ENCODE peak calls at places on chromosomes 6 and 20, in eight cellular contexts. R, K, B, G, D, T, Z and L are unnamed samples.

GRCh38 chr6:157885211-157885788 is 62.3 kb downstream of the SNX9 start:
- DNase-seq in B (no peak), D (no peak), T (no peak), K (peak; percentile 31), G (peak; percentile 77), Z (peak; percentile 28), R (no peak), L (no peak)

GRCh38 chr6:115910147-115910546 is 150.5 kb downstream of the FRK start:
- DNase-seq in K (no peak), Z (no peak), T (no peak), R (no peak), B (peak; percentile 40), G (no peak), D (no peak), L (no peak)

GRCh38 chr20:23244207-23244915 is 106.2 kb upstream of the NXT1 start:
- DNase-seq in T (no peak), Z (no peak), G (no peak), D (no peak), R (no peak), B (no peak), K (no peak), L (no peak)

GRCh38 chr6:148770408-148771211 is 23.8 kb downstream of the UST start:
- DNase-seq in B (no peak), K (no peak), R (no peak), Z (no peak), G (no peak), T (no peak), D (no peak), L (no peak)

GRCh38 chr6:53960311-53960710 is 150.9 kb upstream of the MLIP start:
- DNase-seq in Z (no peak), K (no peak), G (no peak), B (peak; percentile 55), D (no peak), R (no peak), T (no peak), L (no peak)

GRCh38 chr20:35463455-35464300 is 8.3 kb downstream of the CEP250 start:
- DNase-seq in B (peak; percentile 40), R (no peak), T (peak; percentile 67), G (peak; percentile 70), D (no peak), K (peak; percentile 45), Z (peak; percentile 22), L (peak; percentile 18)

GRCh38 chr6:16136086-16136485 is 7.2 kb downstream of the MYLIP start:
- DNase-seq in Z (peak; percentile 39), B (no peak), K (no peak), G (peak; percentile 57), R (no peak), D (no peak), T (no peak), L (no peak)

GRCh38 chr6:21023210-21023609 is 489.0 kb downstream of the CDKAL1 start:
- DNase-seq in D (no peak), G (no peak), R (no peak), K (no peak), B (no peak), Z (no peak), T (no peak), L (no peak)

GRCh38 chr6:27592481-27593199 is 119.7 kb upstream of the ZNF184 start:
- DNase-seq in Z (no peak), K (no peak), G (peak; percentile 38), B (peak; percentile 89), D (no peak), R (no peak), T (peak; percentile 69), L (no peak)

GRCh38 chr6:131792091-131792496 is 15.7 kb upstream of the ENPP1 start:
- DNase-seq in K (no peak), B (peak; percentile 90), Z (no peak), D (no peak), G (no peak), T (no peak), R (no peak), L (no peak)

GRCh38 chr20:43529051-43529450 is 21.6 kb downstream of the L3MBTL1 start:
- DNase-seq in T (no peak), B (no peak), G (no peak), K (no peak), Z (no peak), R (no peak), D (no peak), L (no peak)

GRCh38 chr6:145688493-145688905 is 46.8 kb downstream of the EPM2A start:
- DNase-seq in Z (no peak), K (no peak), D (no peak), B (peak; percentile 59), T (no peak), G (no peak), R (no peak), L (no peak)

GRCh38 chr6:127111526-127111925 is 6.9 kb upstream of the RSPO3 start:
- DNase-seq in Z (no peak), B (no peak), D (no peak), K (no peak), R (no peak), G (no peak), T (no peak), L (no peak)

GRCh38 chr6:112150363-112150762 is 63.0 kb downstream of the FAM229B start:
- DNase-seq in R (no peak), T (no peak), B (no peak), G (no peak), D (no peak), Z (no peak), K (no peak), L (no peak)

GRCh38 chr6:17705428-17705777 is 1.3 kb downstream of the NUP153 start:
- DNase-seq in R (no peak), G (no peak), B (peak; percentile 72), D (no peak), T (peak; percentile 44), Z (no peak), K (no peak), L (no peak)

GRCh38 chr6:88870728-88871330 is 92.6 kb downstream of the RNGTT start:
- DNase-seq in Z (no peak), R (no peak), B (peak; percentile 38), G (peak; percentile 59), T (peak; percentile 18), K (peak; percentile 17), D (no peak), L (no peak)

GRCh38 chr20:47143658-47144057 is 212.8 kb downstream of the ZMYND8 start:
- DNase-seq in K (no peak), R (no peak), D (no peak), Z (no peak), G (no peak), B (no peak), T (no peak), L (no peak)

GRCh38 chr6:29142349-29142748 is 28.4 kb upstream of the OR2J2 start:
- DNase-seq in D (no peak), Z (no peak), T (no peak), R (no peak), K (no peak), G (no peak), B (peak; percentile 34), L (no peak)

GRCh38 chr20:18034039-18034438 is 23.7 kb downstream of the OVOL2 start:
- DNase-seq in D (no peak), B (no peak), Z (no peak), G (no peak), K (no peak), R (no peak), T (no peak), L (no peak)

GRCh38 chr6:13485923-13486557 is 1.4 kb downstream of the GFOD1 start:
- DNase-seq in D (no peak), Z (peak; percentile 11), K (peak; percentile 15), B (peak; percentile 71), T (peak; percentile 55), R (peak; percentile 42), G (peak; percentile 50), L (no peak)

GRCh38 chr6:37111156-37111461 is 58.8 kb upstream of the PIM1 start:
- DNase-seq in B (no peak), Z (no peak), D (no peak), G (no peak), K (no peak), T (no peak), R (no peak), L (no peak)

GRCh38 chr20:57941121-57941522 is 231.3 kb upstream of the PMEPA1 start:
- DNase-seq in D (no peak), Z (no peak), G (no peak), R (no peak), K (no peak), B (no peak), T (no peak), L (no peak)

GRCh38 chr6:158143700-158144099 is 24.4 kb downstream of the SERAC1 start:
- DNase-seq in B (peak; percentile 11), D (no peak), R (no peak), Z (no peak), T (peak; percentile 35), G (no peak), K (no peak), L (no peak)

GRCh38 chr20:46164166-46164565 is 46.1 kb downstream of the CD40 start:
- DNase-seq in Z (no peak), D (no peak), T (no peak), B (no peak), K (no peak), R (no peak), G (no peak), L (no peak)

GRCh38 chr6:44733868-44734267 is 346.4 kb downstream of the CDC5L start:
- DNase-seq in G (no peak), T (no peak), Z (no peak), B (no peak), R (no peak), K (no peak), D (no peak), L (no peak)

GRCh38 chr6:52416629-52417151 is 3.5 kb upstream of the EFHC1 start:
- DNase-seq in K (no peak), Z (no peak), B (peak; percentile 59), T (peak; percentile 50), D (no peak), G (peak; percentile 43), R (no peak), L (no peak)